ENCODE peak calls at places on chromosome 15, in seven cellular contexts. V, A, R, Z, P, E and I are unnamed samples.

GRCh38 chr15:44010114-44010513 is 183.3 kb downstream of the WDR76 start:
- DNase-seq in P (no peak), V (no peak), A (no peak), E (no peak), Z (peak; percentile 32), R (no peak), I (no peak)

GRCh38 chr15:79050977-79051376 is 39.6 kb downstream of the RASGRF1 start:
- DNase-seq in A (no peak), P (no peak), R (no peak), Z (no peak), V (no peak), E (no peak), I (no peak)

GRCh38 chr15:69742361-69742760 is 289.7 kb downstream of the RPLP1 start:
- DNase-seq in Z (no peak), P (no peak), E (no peak), V (no peak), R (no peak), A (peak; percentile 19), I (no peak)

GRCh38 chr15:89333959-89334509 is 590 bp downstream of the POLG start:
- DNase-seq in R (no peak), E (no peak), V (no peak), P (no peak), A (peak; percentile 18), Z (no peak), I (no peak)

GRCh38 chr15:95446854-95447253 is 883.6 kb upstream of the NR2F2 start:
- DNase-seq in R (no peak), A (no peak), Z (no peak), P (no peak), E (no peak), V (no peak), I (no peak)

GRCh38 chr15:22253676-22254408 is 173.5 kb downstream of the OR4M2 start:
- DNase-seq in V (no peak), E (no peak), R (no peak), Z (no peak), P (no peak), A (no peak), I (no peak)

GRCh38 chr15:52136471-52136993 is 24.0 kb upstream of the BCL2L10 start:
- DNase-seq in R (no peak), E (no peak), Z (no peak), V (no peak), A (no peak), P (no peak), I (no peak)

GRCh38 chr15:38589502-38589901 is 24.9 kb upstream of the RASGRP1 start:
- DNase-seq in E (peak; percentile 68), A (no peak), P (no peak), Z (peak; percentile 71), R (no peak), V (no peak), I (no peak)

GRCh38 chr15:90665288-90666134 is 51.6 kb upstream of the BLM start:
- DNase-seq in A (no peak), E (no peak), V (peak; percentile 57), Z (peak; percentile 42), P (no peak), R (peak; percentile 52), I (peak; percentile 68)

GRCh38 chr15:47720555-47720954 is 3.2 kb downstream of the SEMA6D start:
- DNase-seq in P (no peak), V (no peak), R (no peak), A (no peak), E (no peak), Z (peak; percentile 7), I (no peak)

GRCh38 chr15:60044636-60045273 is 40.6 kb downstream of the FOXB1 start:
- DNase-seq in P (no peak), R (no peak), Z (no peak), V (no peak), E (no peak), A (no peak), I (no peak)

GRCh38 chr15:52112203-52112750 is 298 bp downstream of the BCL2L10 start:
- DNase-seq in V (peak; percentile 66), R (no peak), Z (no peak), E (peak; percentile 46), A (no peak), P (no peak), I (no peak)

GRCh38 chr15:76312540-76313174 is 1.4 kb upstream of the ETFA start:
- DNase-seq in Z (peak; percentile 72), E (no peak), R (no peak), P (no peak), A (no peak), V (no peak), I (no peak)

GRCh38 chr15:28921925-28922711 is 36.3 kb downstream of the APBA2 start:
- DNase-seq in P (no peak), E (no peak), V (peak; percentile 71), A (no peak), R (no peak), Z (no peak), I (no peak)

GRCh38 chr15:37824717-37825382 is 109.6 kb upstream of the TMCO5A start:
- DNase-seq in P (peak; percentile 90), Z (peak; percentile 96), E (peak; percentile 54), V (no peak), R (no peak), A (no peak), I (no peak)

GRCh38 chr15:67924359-67924974 is 84.6 kb upstream of the RNU6-1 start:
- DNase-seq in Z (no peak), V (no peak), A (no peak), P (no peak), E (no peak), R (no peak), I (no peak)

GRCh38 chr15:64903331-64903950 is 8.3 kb upstream of the ANKDD1A start:
- DNase-seq in Z (no peak), V (no peak), R (no peak), P (no peak), A (no peak), E (no peak), I (no peak)

GRCh38 chr15:69244798-69245197 is 53.9 kb upstream of the PAQR5 start:
- DNase-seq in P (no peak), Z (no peak), A (no peak), V (no peak), R (no peak), E (no peak), I (no peak)

GRCh38 chr15:99209326-99209725 is 40.1 kb downstream of the TTC23 start:
- DNase-seq in R (no peak), Z (no peak), P (no peak), A (no peak), V (no peak), E (no peak), I (no peak)

GRCh38 chr15:99211926-99212325 is 37.5 kb downstream of the TTC23 start:
- DNase-seq in P (no peak), V (no peak), Z (peak; percentile 25), R (no peak), A (no peak), E (peak; percentile 13), I (no peak)

GRCh38 chr15:99207672-99208071 is 41.7 kb downstream of the TTC23 start:
- DNase-seq in P (no peak), E (no peak), R (no peak), A (no peak), Z (no peak), V (no peak), I (no peak)

GRCh38 chr15:99212401-99212800 is 37.0 kb downstream of the TTC23 start:
- DNase-seq in E (peak; percentile 36), A (no peak), R (no peak), P (no peak), Z (peak; percentile 39), V (no peak), I (peak; percentile 63)

GRCh38 chr15:99210334-99210733 is 39.0 kb downstream of the TTC23 start:
- DNase-seq in R (no peak), A (no peak), Z (no peak), P (no peak), E (no peak), V (no peak), I (no peak)
- TF ChIP-seq CTCF in R (no peak), A (no peak), Z (no peak), P (no peak), E (no peak), V (no peak), I (no peak)

GRCh38 chr15:98548172-98548971 is 100.0 kb upstream of the IGF1R start:
- DNase-seq in E (peak; percentile 84), A (peak; percentile 65), V (peak; percentile 72), P (peak; percentile 27), R (peak; percentile 70), Z (peak; percentile 25), I (peak; percentile 77)
- TF ChIP-seq CTCF in E (peak; percentile 27), A (peak; percentile 18), V (no peak), P (no peak), R (peak; percentile 33), Z (peak; percentile 39), I (no peak)

DNA sequence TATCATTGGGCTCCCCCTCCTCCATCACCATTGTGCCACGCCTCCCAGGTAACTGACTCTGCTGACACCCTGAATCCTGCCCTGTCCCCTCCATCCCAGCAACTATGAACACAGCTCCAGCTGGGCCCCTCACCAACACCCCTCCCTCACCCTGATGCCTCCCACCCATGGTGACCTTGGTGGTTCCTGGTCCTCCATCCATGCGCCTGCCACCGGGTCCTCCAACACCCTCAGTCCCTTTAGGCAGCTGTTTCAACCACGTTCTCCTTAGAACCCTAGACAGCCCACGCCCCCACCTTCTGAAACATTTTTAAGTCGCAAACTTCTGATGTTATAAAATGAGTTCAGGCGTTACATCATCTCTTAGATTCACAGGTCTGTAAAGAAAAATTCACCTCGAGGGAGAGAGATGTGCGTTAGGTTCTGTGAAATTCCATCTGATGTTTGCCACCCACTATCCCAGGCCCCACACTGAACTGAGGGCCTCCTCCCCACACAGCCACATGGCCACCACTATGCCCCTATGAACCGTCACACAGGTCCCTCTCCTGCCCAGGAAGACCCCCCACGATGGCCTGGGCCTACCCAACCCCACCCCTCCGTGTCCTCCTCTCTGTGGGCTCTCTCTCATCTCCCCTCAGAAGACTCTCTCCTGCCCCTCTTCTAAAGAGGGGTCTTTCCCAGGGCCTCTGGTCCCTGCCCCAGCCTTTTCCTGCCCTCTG is 29.8 kb downstream of the PCSK6 start:
- DNase-seq in P (no peak), V (no peak), R (no peak), A (no peak), Z (no peak), E (no peak), I (no peak)
- TF ChIP-seq CTCF in P (no peak), V (no peak), R (no peak), A (no peak), Z (no peak), E (no peak), I (no peak)

GRCh38 chr15:83278191-83278590 is 6.3 kb downstream of the BNC1 start:
- DNase-seq in R (no peak), V (no peak), P (no peak), E (no peak), A (no peak), Z (peak; percentile 94), I (no peak)

GRCh38 chr15:83276661-83277060 is 7.8 kb downstream of the BNC1 start:
- DNase-seq in R (no peak), E (no peak), A (no peak), Z (no peak), P (no peak), V (no peak), I (no peak)

GRCh38 chr15:83270176-83270575 is 14.3 kb downstream of the BNC1 start:
- DNase-seq in P (no peak), R (no peak), A (no peak), V (no peak), Z (no peak), E (no peak), I (no peak)

DNA sequence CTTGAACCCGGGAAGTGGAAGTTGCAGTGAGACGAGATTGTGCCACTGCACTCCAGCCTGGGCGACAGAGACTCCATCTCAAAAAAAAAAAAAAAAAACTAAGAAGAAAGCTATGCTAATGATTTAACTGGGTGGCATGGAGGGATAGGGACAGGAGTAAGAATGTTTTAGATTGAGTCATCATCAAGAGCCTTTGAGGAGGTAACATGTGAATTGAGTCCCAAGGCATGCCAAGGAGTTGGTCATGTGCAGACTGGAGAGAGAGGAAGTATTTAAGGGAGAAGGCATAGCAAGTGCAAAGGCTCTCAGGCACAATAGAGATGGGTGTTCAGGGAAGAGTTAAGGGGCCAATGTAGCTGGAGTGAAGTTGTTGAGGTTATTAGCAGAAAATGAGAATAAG is 9.1 kb downstream of the BNC1 start:
- DNase-seq in R (no peak), Z (peak; percentile 53), E (no peak), P (no peak), V (no peak), A (no peak), I (no peak)
- TF ChIP-seq CTCF in R (no peak), Z (no peak), E (no peak), P (no peak), V (no peak), A (no peak), I (no peak)